ENCODE peak calls at places on chromosome 7, in four cellular contexts. K is HepG2, C is GM12878, Z is K562. H is an unnamed sample.

GRCh38 chr7:140006600-140006999 is 56.2 kb downstream of the PARP12 start:
- DNase-seq in K (no peak), Z (no peak), C (no peak), H (no peak)

GRCh38 chr7:15832996-15833395 is 146.5 kb upstream of the MEOX2 start:
- DNase-seq in K (no peak), Z (no peak), C (no peak), H (no peak)

GRCh38 chr7:131110294-131111080 is 217.2 kb upstream of the MKLN1 start:
- DNase-seq in K (no peak), Z (peak; percentile 55), C (no peak), H (peak; percentile 73)

GRCh38 chr7:95905165-95905564 is 132.8 kb downstream of the DYNC1I1 start:
- DNase-seq in C (no peak), K (no peak), Z (peak; percentile 10), H (no peak)

GRCh38 chr7:39417642-39418041 is 148.6 kb upstream of the YAE1 start:
- DNase-seq in C (no peak), Z (no peak), K (no peak), H (no peak)

GRCh38 chr7:156156734-156157408 is 344.6 kb upstream of the SHH start:
- DNase-seq in C (no peak), K (peak; percentile 20), Z (peak; percentile 45), H (peak; percentile 66)

GRCh38 chr7:47785923-47786556 is 162.2 kb downstream of the PKD1L1 start:
- DNase-seq in K (no peak), C (no peak), Z (no peak), H (no peak)

GRCh38 chr7:20172736-20173334 is 44.3 kb downstream of the MACC1 start:
- DNase-seq in K (peak; percentile 33), Z (peak; percentile 65), C (no peak), H (peak; percentile 61)

GRCh38 chr7:129636641-129637040 is 25.1 kb downstream of the NRF1 start:
- DNase-seq in C (no peak), Z (no peak), K (no peak), H (no peak)

GRCh38 chr7:158166386-158167340 is 421.0 kb downstream of the PTPRN2 start:
- DNase-seq in K (no peak), C (no peak), Z (no peak), H (no peak)

GRCh38 chr7:110534241-110534931 is 556.5 kb upstream of the LRRN3 start:
- DNase-seq in C (no peak), K (peak; percentile 4), Z (peak; percentile 15), H (peak; percentile 29)

GRCh38 chr7:85135931-85136330 is 50.9 kb downstream of the SEMA3D start:
- DNase-seq in C (no peak), Z (no peak), K (no peak), H (no peak)

GRCh38 chr7:27709137-27710075 is 30.6 kb upstream of the TAX1BP1 start:
- DNase-seq in C (no peak), Z (no peak), K (no peak), H (no peak)

GRCh38 chr7:138864667-138865066 is 66.7 kb upstream of the ATP6V0A4 start:
- DNase-seq in K (no peak), Z (no peak), C (no peak), H (peak; percentile 35)

GRCh38 chr7:137696376-137696775 is 150.4 kb downstream of the DGKI start:
- DNase-seq in C (no peak), K (no peak), Z (no peak), H (no peak)

GRCh38 chr7:20697351-20697750 is 81.9 kb downstream of the ABCB5 start:
- DNase-seq in K (no peak), C (no peak), Z (no peak), H (no peak)

GRCh38 chr7:137146996-137147720 is 196.4 kb downstream of the PTN start:
- DNase-seq in C (no peak), K (no peak), Z (no peak), H (no peak)

GRCh38 chr7:133633055-133633454 is 380.2 kb downstream of the EXOC4 start:
- DNase-seq in Z (no peak), C (no peak), K (no peak), H (no peak)

GRCh38 chr7:49255061-49255460 is 330.7 kb downstream of the CDC14C start:
- DNase-seq in K (no peak), Z (no peak), C (no peak), H (no peak)

GRCh38 chr7:151699920-151700319 is 177.0 kb downstream of the PRKAG2 start:
- DNase-seq in K (no peak), Z (no peak), C (no peak), H (no peak)

GRCh38 chr7:37832194-37832593 is 16.2 kb upstream of the NME8 start:
- DNase-seq in C (no peak), K (no peak), Z (peak; percentile 30), H (peak; percentile 72)

GRCh38 chr7:142670504-142670903 is 78.8 kb upstream of the PRSS1 start:
- DNase-seq in C (no peak), Z (no peak), K (no peak), H (no peak)

GRCh38 chr7:91618665-91619437 is 261.7 kb downstream of the MTERF1 start:
- DNase-seq in Z (no peak), C (no peak), K (no peak), H (no peak)

GRCh38 chr7:105198223-105198622 is 184.2 kb downstream of the KMT2E start:
- DNase-seq in K (peak; percentile 39), C (no peak), Z (peak; percentile 32), H (peak; percentile 25)

GRCh38 chr7:114431198-114431597 is 16.6 kb downstream of the FOXP2 start:
- DNase-seq in K (no peak), Z (no peak), C (no peak), H (no peak)

GRCh38 chr7:96624954-96625353 is 84.7 kb downstream of the SEM1 start:
- DNase-seq in Z (no peak), C (no peak), K (no peak), H (no peak)

GRCh38 chr7:83732305-83732704 is 83.4 kb upstream of the SEMA3E start:
- DNase-seq in Z (no peak), C (no peak), K (no peak), H (no peak)

GRCh38 chr7:137953692-137954470 is 48.0 kb downstream of the CREB3L2 start:
- DNase-seq in K (no peak), C (no peak), Z (no peak), H (peak; percentile 89)

GRCh38 chr7:124688991-124689390 is 76.6 kb downstream of the GPR37 start:
- DNase-seq in Z (no peak), K (no peak), C (no peak), H (no peak)

GRCh38 chr7:115223959-115224358 is 302.1 kb downstream of the MDFIC start:
- DNase-seq in Z (no peak), K (no peak), C (no peak), H (no peak)

GRCh38 chr7:28378574-28379149 is 33.7 kb upstream of the CREB5 start:
- DNase-seq in K (no peak), Z (no peak), C (no peak), H (no peak)

GRCh38 chr7:7971308-7972040 is 2.9 kb downstream of the GLCCI1 start:
- DNase-seq in K (no peak), Z (no peak), C (no peak), H (no peak)

GRCh38 chr7:16940777-16941176 is 59.0 kb upstream of the AGR3 start:
- DNase-seq in C (no peak), K (no peak), Z (no peak), H (no peak)

GRCh38 chr7:29851487-29851886 is 45.2 kb downstream of the WIPF3 start:
- DNase-seq in K (no peak), Z (no peak), C (no peak), H (no peak)
- TF ChIP-seq ESRRA in K (no peak), Z (no peak), C (no peak), H (no peak)

DNA sequence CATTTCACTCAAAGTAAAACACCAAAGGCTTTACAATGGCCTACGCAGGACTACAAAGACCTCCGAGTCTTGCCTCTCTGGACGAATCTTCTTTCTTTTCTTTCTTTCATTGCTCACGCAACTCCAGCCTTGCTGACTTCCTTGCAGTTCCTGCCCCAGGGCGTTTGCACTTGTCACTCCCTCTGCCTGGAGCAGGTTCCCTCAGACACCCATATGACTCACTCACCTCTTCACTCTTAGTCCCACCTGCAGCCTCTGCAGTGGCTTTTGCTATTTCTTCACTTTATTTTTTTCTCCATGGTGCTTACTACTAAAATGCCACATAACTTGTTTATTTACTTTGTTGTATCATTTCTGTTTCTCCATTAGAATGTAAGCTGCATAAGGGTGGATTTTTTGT is 33.1 kb downstream of the GHRHR start:
- DNase-seq in K (no peak), C (no peak), Z (no peak), H (no peak)
- TF ChIP-seq RFX5 in K (no peak), C (no peak), Z (no peak), H (no peak)

DNA sequence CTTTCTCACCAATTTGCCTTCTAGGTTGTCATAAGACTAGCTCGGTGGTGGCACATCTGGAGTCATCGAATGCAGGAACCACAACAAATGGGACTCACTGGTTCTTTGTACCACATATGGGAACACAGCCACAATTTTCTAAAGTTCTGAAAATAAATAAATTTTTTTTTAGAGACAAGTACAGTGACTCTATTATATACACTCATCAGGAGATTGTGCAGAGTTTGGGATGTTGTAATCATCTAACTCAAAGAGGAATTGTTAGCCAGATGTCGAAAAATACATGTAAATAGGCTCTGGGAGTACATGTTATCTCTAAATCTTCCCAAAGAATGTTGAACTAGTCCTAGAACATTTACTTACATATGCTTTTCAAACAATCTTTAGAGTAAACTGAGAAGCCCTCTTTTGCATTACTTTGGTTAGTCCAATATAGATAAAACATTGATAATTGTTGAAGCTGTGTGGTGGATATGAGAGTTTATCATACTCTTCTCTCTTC is 19.6 kb upstream of the SEPTIN7 start:
- DNase-seq in Z (no peak), C (no peak), K (peak; percentile 80), H (no peak)
- TF ChIP-seq ESRRA in Z (no peak), C (no peak), K (no peak), H (no peak)

DNA sequence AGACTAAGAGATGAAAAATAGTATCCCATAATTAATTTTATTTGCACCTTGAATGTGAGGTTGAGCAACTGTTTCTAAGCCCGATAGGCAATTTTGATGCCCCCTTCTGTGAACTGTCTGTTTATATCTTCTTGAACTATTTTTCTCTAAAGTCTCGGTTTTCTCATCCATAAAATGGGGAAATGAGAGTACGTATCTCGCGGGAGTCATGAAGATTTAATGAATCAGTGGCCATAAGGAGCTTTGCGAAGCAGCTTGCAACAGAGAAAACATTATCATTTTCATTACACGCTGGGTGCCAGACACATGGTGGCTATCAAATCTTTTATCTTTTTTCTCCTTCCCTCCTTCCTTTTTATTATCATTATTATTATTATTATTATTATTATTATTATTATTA is 108.1 kb upstream of the CARD11 start:
- DNase-seq in Z (no peak), C (no peak), K (no peak), H (no peak)
- TF ChIP-seq RFX5 in Z (no peak), C (no peak), K (no peak), H (no peak)

H was measured in A549.